ENCODE peak calls at places on chromosomes 4 and X, in six cellular contexts. I is T follicular helper cell; L is posterior cingulate gyrus; Z is CD4-positive, alpha-beta T cell; D is prostate gland; U is HFFc6. S is an unnamed sample.

GRCh38 chrX:71657267-71657666 is 10.1 kb upstream of the LOC101059915 start:
- DNase-seq in I (no peak), U (no peak), L (no peak), Z (no peak), D (no peak), S (no peak)

GRCh38 chr4:168337550-168337940 is 19.0 kb upstream of the DDX60 start:
- DNase-seq in Z (no peak), I (no peak), L (no peak), U (no peak), D (no peak), S (no peak)

GRCh38 chr4:52640808-52641595 is 18.1 kb downstream of the USP46 start:
- DNase-seq in L (no peak), I (no peak), Z (no peak), D (no peak), U (peak; percentile 15), S (no peak)

GRCh38 chrX:132748268-132748667 is 210.2 kb downstream of the HS6ST2 start:
- DNase-seq in I (no peak), D (no peak), Z (no peak), L (no peak), U (no peak), S (no peak)

GRCh38 chrX:133580630-133581029 is 165.3 kb upstream of the GPC4 start:
- DNase-seq in I (no peak), D (no peak), Z (no peak), L (no peak), U (no peak), S (no peak)

GRCh38 chr4:8916914-8917305 is 45.3 kb upstream of the HMX1 start:
- DNase-seq in D (no peak), Z (no peak), I (no peak), U (no peak), L (no peak), S (no peak)

GRCh38 chr4:147570616-147571015 is 46.6 kb upstream of the TMEM184C start:
- DNase-seq in L (no peak), Z (no peak), D (no peak), U (peak; percentile 29), I (no peak), S (no peak)

GRCh38 chrX:36897690-36898089 is 110.5 kb upstream of the FAM47C start:
- DNase-seq in U (no peak), I (no peak), D (no peak), Z (no peak), L (no peak), S (no peak)

GRCh38 chr4:71262161-71262560 is 76.7 kb upstream of the SLC4A4 start:
- DNase-seq in I (no peak), D (no peak), L (no peak), Z (no peak), U (no peak), S (no peak)

GRCh38 chr4:140382732-140383131 is 9.3 kb downstream of the SCOC start:
- DNase-seq in U (no peak), I (no peak), L (no peak), Z (no peak), D (no peak), S (no peak)

GRCh38 chr4:184066584-184067300 is 150.9 kb downstream of the ENPP6 start:
- DNase-seq in D (no peak), I (no peak), L (no peak), U (no peak), Z (no peak), S (no peak)

S was measured in psoas muscle.